ENCODE peak calls at places on chromosomes 5 and 9, in six cellular contexts. R, P, V, T, Q and N are unnamed samples.

GRCh38 chr5:141558150-141558549 is 60.6 kb downstream of the DIAPH1 start:
- DNase-seq in Q (no peak), P (no peak), R (no peak), V (peak), T (no peak), N (peak)

GRCh38 chr5:35622974-35623373 is 5.3 kb downstream of the SPEF2 start:
- DNase-seq in V (no peak), R (no peak), P (no peak), T (no peak), Q (no peak), N (no peak)

GRCh38 chr9:130265431-130266235 is at the start of gene HMCN2:
- DNase-seq in T (no peak), P (peak), R (no peak), Q (peak), V (peak), N (no peak)

GRCh38 chr5:9361835-9362234 is 184.0 kb downstream of the SEMA5A start:
- DNase-seq in P (peak), R (no peak), Q (no peak), T (peak), V (peak), N (peak)

GRCh38 chr9:136140046-136140445 is 21.4 kb upstream of the TMEM250 start:
- DNase-seq in R (no peak), V (no peak), T (no peak), P (no peak), Q (no peak), N (no peak)

GRCh38 chr9:655875-656274 is 185.6 kb upstream of the DMRT1 start:
- DNase-seq in V (peak), T (peak), R (peak), P (no peak), Q (peak), N (peak)

GRCh38 chr5:15026506-15026905 is 154.9 kb upstream of the ANKH start:
- DNase-seq in R (no peak), P (no peak), T (no peak), V (no peak), Q (no peak), N (no peak)

GRCh38 chr9:38008168-38009034 is 60.6 kb downstream of the SHB start:
- DNase-seq in T (peak), Q (no peak), R (peak), V (peak), P (no peak), N (peak)

GRCh38 chr5:91443028-91443427 is 59.9 kb upstream of the ARRDC3 start:
- DNase-seq in Q (no peak), P (no peak), T (no peak), V (no peak), R (no peak), N (peak)

GRCh38 chr9:19199012-19199411 is 31.5 kb upstream of the DENND4C start:
- DNase-seq in R (no peak), P (no peak), V (no peak), T (no peak), Q (no peak), N (no peak)

GRCh38 chr9:127714916-127715442 is 484 bp downstream of the PTRH1 start:
- DNase-seq in P (peak), R (no peak), Q (no peak), T (no peak), V (no peak), N (no peak)

GRCh38 chr9:79221084-79221483 is 350.7 kb upstream of the TLE4 start:
- DNase-seq in T (no peak), Q (no peak), V (peak), P (no peak), R (no peak), N (peak)

GRCh38 chr5:143060018-143060417 is 289.8 kb downstream of the ARHGAP26 start:
- DNase-seq in Q (no peak), R (no peak), P (no peak), T (no peak), V (no peak), N (no peak)

GRCh38 chr5:38595149-38595725 is 38.8 kb upstream of the LIFR start:
- DNase-seq in R (no peak), T (no peak), V (peak), Q (no peak), P (peak), N (peak)

GRCh38 chr9:32603914-32604852 is 31.2 kb upstream of the NDUFB6 start:
- DNase-seq in V (peak), Q (no peak), R (no peak), P (peak), T (no peak), N (no peak)

GRCh38 chr9:135474915-135475314 is 4.7 kb upstream of the PPP1R26 start:
- DNase-seq in V (no peak), Q (no peak), P (peak), T (no peak), R (peak), N (peak)

GRCh38 chr5:76473676-76474075 is 70.6 kb downstream of the IQGAP2 start:
- DNase-seq in R (no peak), P (no peak), V (no peak), T (no peak), Q (no peak), N (no peak)

GRCh38 chr9:123412171-123412820 is 56.3 kb downstream of the CRB2 start:
- DNase-seq in T (no peak), Q (no peak), R (no peak), V (no peak), P (no peak), N (no peak)

GRCh38 chr9:127524373-127524772 is 73.1 kb downstream of the LRSAM1 start:
- DNase-seq in V (no peak), P (peak), T (no peak), R (no peak), Q (no peak), N (peak)

GRCh38 chr5:68431181-68431580 is 215.6 kb downstream of the PIK3R1 start:
- DNase-seq in V (no peak), T (no peak), R (no peak), Q (no peak), P (no peak), N (no peak)

GRCh38 chr5:143166661-143167420 is 236.6 kb downstream of the NR3C1 start:
- DNase-seq in V (no peak), P (no peak), R (no peak), Q (no peak), T (no peak), N (no peak)

GRCh38 chr5:178286226-178287090 is 53.9 kb upstream of the PHYKPL start:
- DNase-seq in T (no peak), P (no peak), V (no peak), Q (no peak), R (peak), N (no peak)

GRCh38 chr5:138274189-138274853 is at the start of gene GFRA3:
- DNase-seq in V (peak), R (no peak), Q (no peak), P (peak), T (no peak), N (peak)

GRCh38 chr9:136409557-136410455 is 608 bp downstream of the ENTR1 start:
- DNase-seq in P (peak), T (no peak), V (peak), Q (peak), R (peak), N (peak)

GRCh38 chr5:116942622-116943021 is 368.0 kb upstream of the SEMA6A start:
- DNase-seq in V (no peak), R (no peak), T (no peak), Q (no peak), P (no peak), N (no peak)

GRCh38 chr9:26034776-26035175 is 356.5 kb upstream of the TUSC1 start:
- DNase-seq in V (peak), T (no peak), P (no peak), R (no peak), Q (no peak), N (peak)

GRCh38 chr9:121537283-121537682 is 37.6 kb upstream of the GGTA1 start:
- DNase-seq in T (no peak), P (no peak), V (no peak), Q (no peak), R (no peak), N (no peak)

GRCh38 chr5:172453206-172453985 is 929 bp downstream of the SH3PXD2B start:
- DNase-seq in Q (peak), R (no peak), V (peak), P (peak), T (no peak), N (peak)

GRCh38 chr5:73437126-73438047 is 11.2 kb downstream of the FOXD1 start:
- DNase-seq in Q (no peak), P (peak), T (no peak), R (no peak), V (peak), N (no peak)

GRCh38 chr5:123976393-123977029 is 464.5 kb downstream of the CSNK1G3 start:
- DNase-seq in V (no peak), T (no peak), P (no peak), Q (no peak), R (no peak), N (no peak)

GRCh38 chr9:114081441-114082016 is 3.4 kb upstream of the AMBP start:
- DNase-seq in V (no peak), R (no peak), P (no peak), T (no peak), Q (peak), N (no peak)

GRCh38 chr5:116736671-116737070 is 162.0 kb upstream of the SEMA6A start:
- DNase-seq in R (no peak), Q (no peak), V (no peak), P (no peak), T (no peak), N (no peak)

GRCh38 chr5:71899865-71900342 is 180.8 kb downstream of the CARTPT start:
- DNase-seq in R (no peak), V (no peak), Q (no peak), P (no peak), T (no peak), N (no peak)

GRCh38 chr5:39057745-39058144 is 16.5 kb downstream of the RICTOR start:
- DNase-seq in R (no peak), T (no peak), V (no peak), Q (no peak), P (no peak), N (no peak)

GRCh38 chr9:994005-994404 is 17.6 kb downstream of the DMRT3 start:
- DNase-seq in V (no peak), Q (no peak), R (no peak), T (no peak), P (no peak), N (no peak)

GRCh38 chr9:129868571-129869486 is 33.6 kb downstream of the USP20 start:
- DNase-seq in P (no peak), R (no peak), T (no peak), Q (no peak), V (no peak), N (no peak)

GRCh38 chr5:66247176-66247960 is 103.3 kb downstream of the SREK1 start:
- DNase-seq in P (no peak), Q (no peak), T (no peak), V (peak), R (no peak), N (peak)

GRCh38 chr5:131262953-131263541 is 806 bp upstream of the CDC42SE2 start:
- DNase-seq in T (no peak), R (no peak), P (no peak), Q (no peak), V (peak), N (peak)

GRCh38 chr5:97388794-97389193 is 205.7 kb upstream of the RIOK2 start:
- DNase-seq in V (no peak), Q (no peak), P (no peak), R (no peak), T (no peak), N (no peak)

GRCh38 chr9:86572904-86573303 is 218.7 kb upstream of the TUT7 start:
- DNase-seq in V (no peak), T (no peak), Q (no peak), R (no peak), P (no peak), N (no peak)

GRCh38 chr5:53073349-53073748 is 36.2 kb downstream of the MOCS2 start:
- DNase-seq in R (no peak), Q (no peak), T (no peak), P (no peak), V (no peak), N (no peak)
- H3K4me3 ChIP-seq in R (no peak), Q (no peak), T (no peak), P (no peak), V (no peak), N (no peak)

DNA sequence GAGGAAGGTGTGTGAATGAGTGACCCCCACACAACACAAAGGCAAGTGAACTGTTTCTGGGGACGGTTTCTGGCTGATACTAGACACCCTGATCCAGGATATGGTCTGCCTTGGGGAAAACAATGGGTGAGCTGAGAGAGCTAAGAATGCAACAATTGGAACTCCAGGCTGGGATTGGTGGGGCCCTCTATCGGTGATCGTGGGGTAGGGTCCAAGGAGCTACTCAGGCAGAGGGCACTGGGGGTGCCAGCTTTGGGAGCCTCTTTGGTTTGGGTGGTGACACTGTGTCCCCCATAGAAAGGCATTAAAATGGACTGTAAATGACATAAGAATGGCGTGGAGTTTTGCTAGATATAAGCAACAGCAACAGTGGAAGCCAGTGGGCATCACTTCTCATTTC is 439.1 kb downstream of the DMAC1 start:
- DNase-seq in R (no peak), V (no peak), Q (no peak), T (no peak), P (peak), N (no peak)
- TF ChIP-seq CTCF in R (no peak), V (peak), Q (no peak), T (no peak), P (peak), N (no peak)

DNA sequence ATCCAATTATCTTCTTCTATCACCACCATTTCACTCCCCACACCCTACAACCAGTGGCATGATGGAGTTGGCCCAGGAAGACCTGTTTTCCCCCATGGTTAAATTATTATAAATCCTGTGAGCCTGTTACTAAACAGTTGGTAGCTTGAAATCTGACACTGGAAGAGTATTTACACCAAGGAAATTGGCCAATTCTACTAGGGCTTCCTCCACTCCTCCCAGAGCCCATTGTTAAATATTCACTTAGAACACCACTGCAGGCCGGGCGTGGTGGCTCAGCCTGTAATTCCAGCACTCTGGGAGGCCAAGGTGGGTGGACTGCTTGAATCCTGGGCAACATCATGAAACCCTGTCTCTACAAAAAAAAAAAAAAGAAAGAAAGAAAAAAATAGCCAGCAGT is 32.4 kb upstream of the CKS2 start:
- DNase-seq in T (no peak), P (no peak), Q (no peak), V (no peak), R (no peak), N (no peak)
- H3K4me3 ChIP-seq in T (no peak), P (no peak), Q (no peak), V (no peak), R (no peak), N (no peak)

DNA sequence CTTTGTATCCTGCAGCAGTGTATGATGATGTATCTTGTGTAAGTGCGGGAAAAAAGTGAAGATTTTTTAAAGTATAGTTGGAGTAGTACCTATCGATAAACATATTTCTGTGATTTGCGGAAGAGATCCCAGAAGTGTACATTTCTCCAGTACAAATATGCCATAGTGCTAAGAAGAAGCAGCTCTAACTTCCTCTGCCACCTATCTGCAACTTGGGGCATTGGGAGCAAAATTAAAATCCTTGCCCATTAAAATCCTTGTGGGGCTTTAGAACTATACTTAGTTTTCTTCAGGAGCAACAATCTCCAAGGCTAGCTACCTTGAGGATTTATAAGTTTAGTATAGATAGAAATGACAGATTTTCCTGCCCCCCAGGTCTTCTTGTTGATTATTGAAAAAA is 123.7 kb downstream of the VCAN start:
- DNase-seq in R (no peak), T (no peak), V (peak), Q (no peak), P (no peak), N (no peak)
- TF ChIP-seq CTCF in R (no peak), T (no peak), V (peak), Q (no peak), P (peak), N (peak)

GRCh38 chr5:53360811-53361210 is 119.6 kb upstream of the FST start:
- DNase-seq in T (no peak), V (peak), R (no peak), P (no peak), Q (no peak), N (peak)
- H3K4me3 ChIP-seq in T (no peak), V (no peak), R (no peak), P (no peak), Q (no peak), N (no peak)

DNA sequence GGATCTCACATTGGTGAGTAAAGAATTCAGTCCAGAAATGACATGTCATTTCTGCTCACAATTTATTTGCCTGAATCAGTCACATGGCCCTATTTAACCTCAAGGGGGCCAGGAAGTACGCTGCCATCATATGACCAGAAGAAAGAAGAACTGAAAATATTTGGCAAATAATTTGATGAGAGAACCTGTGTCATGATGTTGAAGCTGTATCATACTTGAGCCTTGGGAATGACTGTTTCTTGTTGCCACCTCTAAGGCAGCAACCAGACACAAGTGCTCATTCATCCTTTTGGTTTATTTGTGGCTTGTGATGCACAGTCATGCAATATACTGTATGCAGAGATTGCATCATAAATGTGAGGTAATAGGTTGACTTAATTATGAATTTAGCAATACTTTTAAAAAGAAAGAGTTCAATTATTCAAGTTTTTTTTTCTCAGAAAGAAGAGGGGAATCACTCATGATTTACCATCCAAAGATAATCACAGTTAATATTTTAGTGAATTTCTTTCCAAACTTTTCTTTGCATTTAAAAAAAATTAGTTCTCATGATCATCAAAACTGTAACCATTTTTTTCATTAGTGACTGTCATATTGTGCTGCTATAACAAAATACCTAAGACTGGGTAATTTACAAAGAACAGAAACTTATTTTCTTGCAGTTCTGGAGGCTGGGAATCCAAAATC is 8.2 kb upstream of the ZFYVE16 start:
- DNase-seq in R (no peak), P (no peak), V (peak), Q (no peak), T (no peak), N (peak)
- TF ChIP-seq CTCF in R (no peak), P (peak), V (no peak), Q (no peak), T (no peak), N (no peak)

GRCh38 chr5:78293856-78294249 is 645 bp downstream of the AP3B1 start:
- DNase-seq in Q (no peak), R (no peak), P (peak), T (no peak), V (peak), N (no peak)
- H3K4me3 ChIP-seq in Q (peak), R (peak), P (peak), T (peak), V (peak), N (peak)